ENCODE peak calls at places on chromosomes 11 and 22, in four cellular contexts. Y is activated T-cell treated with anti-CD3 and anti-CD28 coated beads, Interleukin-2, amount 50 U/mL, for 48 hours; U is T-helper 9 cell; D is germinal center. V is an unnamed sample.
A peak's percentile ranks its signal among the peaks of the same experiment; 100 is the strongest.

GRCh38 chr11:5922749-5923426 is 19.2 kb upstream of the OR56A3 start:
- DNase-seq in Y (peak; percentile 24), U (no peak), D (no peak), V (no peak)

GRCh38 chr11:12868315-12869073 is 140.6 kb upstream of the RASSF10 start:
- DNase-seq in Y (no peak), U (no peak), D (no peak), V (no peak)

GRCh38 chr11:64057890-64058289 is 22.2 kb downstream of the FLRT1 start:
- DNase-seq in Y (no peak), U (no peak), D (no peak), V (no peak)

GRCh38 chr11:103987631-103988594 is 48.5 kb upstream of the DDI1 start:
- DNase-seq in Y (no peak), U (no peak), D (no peak), V (no peak)

GRCh38 chr11:114209904-114210303 is 86.3 kb upstream of the NNMT start:
- DNase-seq in Y (no peak), U (no peak), D (no peak), V (no peak)

GRCh38 chr22:35995772-35996171 is 32.9 kb downstream of the RBFOX2 start:
- DNase-seq in Y (no peak), U (no peak), D (no peak), V (no peak)

GRCh38 chr11:27524155-27524554 is 17.6 kb upstream of the LIN7C start:
- DNase-seq in Y (no peak), U (no peak), D (no peak), V (no peak)

GRCh38 chr22:22830193-22830592 is 57.4 kb upstream of the IGLL5 start:
- DNase-seq in Y (no peak), U (no peak), D (no peak), V (no peak)

GRCh38 chr11:575996-576756 is at the start of gene PHRF1:
- DNase-seq in Y (peak; percentile 96), U (peak; percentile 94), D (peak; percentile 99), V (peak; percentile 91)

GRCh38 chr11:33461319-33461718 is 204.1 kb downstream of the HIPK3 start:
- DNase-seq in Y (no peak), U (no peak), D (no peak), V (no peak)

GRCh38 chr11:20407344-20407743 is 19.8 kb downstream of the PRMT3 start:
- DNase-seq in Y (no peak), U (no peak), D (no peak), V (no peak)

GRCh38 chr11:44858796-44859527 is 91.7 kb downstream of the TP53I11 start:
- DNase-seq in Y (no peak), U (no peak), D (no peak), V (no peak)

GRCh38 chr11:111018571-111018970 is 227.0 kb upstream of the POU2AF2 start:
- DNase-seq in Y (no peak), U (no peak), D (no peak), V (no peak)

GRCh38 chr11:128905345-128906184 is 14.4 kb downstream of the KCNJ5 start:
- DNase-seq in Y (peak; percentile 57), U (peak; percentile 38), D (peak; percentile 55), V (peak; percentile 46)

GRCh38 chr11:47212938-47213337 is 1.8 kb upstream of the DDB2 start:
- DNase-seq in Y (no peak), U (no peak), D (no peak), V (no peak)

GRCh38 chr11:111417766-111418435 is 38.8 kb upstream of the POU2AF1 start:
- DNase-seq in Y (no peak), U (no peak), D (peak; percentile 27), V (no peak)

V was measured in CD8-positive, alpha-beta T cell.